ENCODE peak calls at places on chromosome 2, in eight cellular contexts. P is stimulated activated CD4-positive, alpha-beta T cell treated with anti-CD3 and anti-CD28 coated beads, Interleukin-15, amount 100 ng/mL, for 24 hours; U is NCI-H1048; K is fibroblast of villous mesenchyme; R is HuH-7; Y is epithelial cell of esophagus; M is B cell; J is fibroblast of lung. T is an unnamed sample.

GRCh38 chr2:45664635-45665269 is 13.3 kb downstream of the PRKCE start:
- DNase-seq in R (no peak), M (no peak), Y (no peak), J (no peak), K (no peak), P (no peak), U (no peak), T (no peak)

GRCh38 chr2:190469770-190470169 is 61.6 kb downstream of the MFSD6 start:
- DNase-seq in P (no peak), R (no peak), M (no peak), U (no peak), K (peak), Y (peak), J (peak), T (no peak)

GRCh38 chr2:187711122-187711521 is 156.9 kb upstream of the TFPI start:
- DNase-seq in Y (no peak), P (no peak), K (no peak), J (no peak), R (no peak), U (no peak), M (no peak), T (no peak)

GRCh38 chr2:45177870-45178269 is 168.6 kb upstream of the SIX2 start:
- DNase-seq in K (peak), P (no peak), M (no peak), R (no peak), J (peak), U (no peak), Y (peak), T (no peak)

GRCh38 chr2:84894758-84895520 is 10.5 kb upstream of the TMSB10 start:
- DNase-seq in J (no peak), Y (no peak), R (no peak), P (peak), U (no peak), M (peak), K (peak), T (no peak)

GRCh38 chr2:175478369-175478768 is 296.9 kb upstream of the ATP5MC3 start:
- DNase-seq in Y (peak), R (no peak), M (no peak), P (no peak), U (no peak), K (no peak), J (no peak), T (no peak)

GRCh38 chr2:129585760-129586159 is 393.7 kb upstream of the RAB6C start:
- DNase-seq in U (no peak), R (no peak), K (no peak), Y (no peak), J (no peak), M (no peak), P (no peak), T (no peak)

GRCh38 chr2:104250635-104251034 is 603.3 kb upstream of the POU3F3 start:
- DNase-seq in U (no peak), Y (no peak), M (no peak), R (no peak), K (no peak), P (no peak), J (no peak), T (no peak)

GRCh38 chr2:232336241-232336736 is 42.3 kb upstream of the ALPP start:
- DNase-seq in R (no peak), J (no peak), P (no peak), M (no peak), K (no peak), U (no peak), Y (no peak), T (no peak)

GRCh38 chr2:235693279-235693678 is 199.4 kb downstream of the AGAP1 start:
- DNase-seq in R (no peak), J (no peak), K (no peak), U (no peak), M (no peak), Y (no peak), P (no peak), T (no peak)

GRCh38 chr2:218722876-218723477 is 12.3 kb downstream of the TTLL4 start:
- DNase-seq in J (no peak), R (no peak), K (no peak), U (no peak), M (no peak), Y (no peak), P (no peak), T (no peak)

GRCh38 chr2:127700527-127701192 is 637 bp upstream of the SFT2D3 start:
- DNase-seq in P (peak), U (no peak), K (no peak), R (peak), J (no peak), M (peak), Y (peak), T (peak)

GRCh38 chr2:1884933-1885580 is 140.7 kb upstream of the PXDN start:
- DNase-seq in K (peak), Y (peak), U (no peak), R (no peak), P (no peak), M (no peak), J (peak), T (no peak)

GRCh38 chr2:42754776-42755140 is 9.2 kb downstream of the OXER1 start:
- DNase-seq in K (no peak), J (no peak), M (no peak), P (no peak), U (no peak), Y (no peak), R (no peak), T (no peak)

GRCh38 chr2:11899264-11899818 is 152.9 kb downstream of the LPIN1 start:
- DNase-seq in R (no peak), K (peak), P (no peak), Y (peak), M (no peak), U (no peak), J (peak), T (no peak)

GRCh38 chr2:174024524-174025270 is 59.5 kb upstream of the SP3 start:
- DNase-seq in R (no peak), K (peak), Y (peak), P (no peak), J (peak), U (no peak), M (no peak), T (no peak)

GRCh38 chr2:220935789-220936321 is 636.2 kb downstream of the EPHA4 start:
- DNase-seq in U (no peak), M (no peak), Y (peak), J (peak), R (no peak), K (no peak), P (peak), T (no peak)

GRCh38 chr2:196130039-196130825 is 41.1 kb downstream of the STK17B start:
- DNase-seq in M (no peak), J (no peak), R (no peak), K (no peak), P (peak), Y (no peak), U (no peak), T (no peak)